ENCODE peak calls at places on chromosomes 11 and 22, in five cellular contexts. V, S, H, K and E are unnamed samples.

GRCh38 chr22:22094514-22094913 is 111.9 kb upstream of the TOP3B start:
- DNase-seq in H (no peak), S (no peak), K (no peak), V (no peak), E (no peak)

GRCh38 chr11:134276396-134277175 is 407 bp downstream of the GLB1L3 start:
- DNase-seq in V (no peak), H (no peak), K (peak; percentile 4), S (no peak), E (no peak)

GRCh38 chr11:20000393-20001134 is 159.7 kb downstream of the DBX1 start:
- DNase-seq in H (no peak), S (no peak), V (no peak), K (no peak), E (no peak)

GRCh38 chr22:46604306-46604690 is 15.9 kb upstream of the GRAMD4 start:
- DNase-seq in S (peak; percentile 30), K (peak; percentile 95), V (no peak), H (no peak), E (peak; percentile 78)

GRCh38 chr11:70806461-70807194 is 408.3 kb downstream of the CTTN start:
- DNase-seq in K (no peak), H (no peak), S (no peak), V (no peak), E (no peak)

GRCh38 chr11:114091791-114092397 is 32.4 kb downstream of the ZBTB16 start:
- DNase-seq in S (no peak), V (peak; percentile 63), H (no peak), K (no peak), E (no peak)

GRCh38 chr11:44149651-44150050 is 54.2 kb downstream of the EXT2 start:
- DNase-seq in K (no peak), V (no peak), S (no peak), H (no peak), E (no peak)

GRCh38 chr22:29756341-29756740 is 10.5 kb downstream of the ZMAT5 start:
- DNase-seq in S (no peak), V (no peak), H (no peak), K (no peak), E (no peak)

GRCh38 chr22:44667276-44667675 is 34.7 kb upstream of the PRR5 start:
- DNase-seq in V (peak; percentile 51), H (no peak), S (no peak), K (no peak), E (no peak)

GRCh38 chr22:49820984-49821383 is 6.7 kb downstream of the BRD1 start:
- DNase-seq in V (no peak), K (no peak), S (no peak), H (no peak), E (no peak)

GRCh38 chr22:42803454-42803853 is 53.6 kb downstream of the ARFGAP3 start:
- DNase-seq in K (no peak), S (no peak), V (peak; percentile 37), H (no peak), E (no peak)

GRCh38 chr22:23742505-23743264 is 8.2 kb downstream of the ZNF70 start:
- DNase-seq in V (no peak), S (no peak), K (no peak), H (no peak), E (no peak)

GRCh38 chr11:14619580-14619979 is 24.0 kb upstream of the PDE3B start:
- DNase-seq in S (no peak), K (no peak), H (no peak), V (no peak), E (no peak)

GRCh38 chr11:8867856-8868705 is 42.9 kb upstream of the AKIP1 start:
- DNase-seq in S (no peak), H (no peak), V (no peak), K (no peak), E (no peak)

GRCh38 chr11:78188809-78189724 is at the start of gene USP35:
- DNase-seq in K (peak; percentile 21), H (no peak), S (no peak), V (peak; percentile 62), E (no peak)

GRCh38 chr11:44028401-44028800 is 19.4 kb upstream of the ACCSL start:
- DNase-seq in V (no peak), K (no peak), H (no peak), S (no peak), E (no peak)

GRCh38 chr22:22941831-22942510 is 54.4 kb downstream of the IGLL5 start:
- DNase-seq in V (no peak), S (no peak), H (no peak), K (peak; percentile 7), E (no peak)

GRCh38 chr22:35258144-35258988 is 1.1 kb downstream of the HMGXB4 start:
- DNase-seq in S (peak; percentile 20), K (no peak), V (no peak), H (no peak), E (no peak)

GRCh38 chr11:26976389-26976788 is 17.5 kb upstream of the FIBIN start:
- DNase-seq in S (no peak), V (no peak), K (no peak), H (no peak), E (no peak)

GRCh38 chr11:92867913-92868619 is 101.4 kb upstream of the MTNR1B start:
- DNase-seq in K (no peak), H (no peak), V (no peak), S (no peak), E (no peak)

GRCh38 chr11:8242480-8243280 is 21.0 kb downstream of the LMO1 start:
- DNase-seq in S (no peak), K (no peak), H (no peak), V (no peak), E (no peak)

GRCh38 chr22:42808516-42808915 is 48.6 kb downstream of the ARFGAP3 start:
- DNase-seq in H (no peak), V (no peak), K (no peak), S (no peak), E (no peak)

GRCh38 chr11:116072776-116073175 is 568.6 kb upstream of the CADM1 start:
- DNase-seq in K (peak; percentile 5), S (no peak), V (no peak), H (no peak), E (no peak)

GRCh38 chr11:65478411-65479183 is 20.2 kb upstream of the MALAT1 start:
- DNase-seq in V (peak; percentile 89), H (no peak), K (no peak), S (peak; percentile 66), E (no peak)

GRCh38 chr22:17855891-17856290 is 81.6 kb upstream of the BID start:
- DNase-seq in H (no peak), S (no peak), V (no peak), K (no peak), E (no peak)

GRCh38 chr11:103528596-103528995 is 419.4 kb downstream of the DYNC2H1 start:
- DNase-seq in K (no peak), S (no peak), H (no peak), V (no peak), E (no peak)

GRCh38 chr11:1750481-1750839 is at the start of gene IFITM10:
- DNase-seq in H (no peak), V (no peak), S (peak; percentile 59), K (no peak), E (no peak)

GRCh38 chr11:78583889-78584288 is 9.2 kb upstream of the NARS2 start:
- DNase-seq in S (no peak), V (no peak), K (no peak), H (no peak), E (no peak)

GRCh38 chr11:102757823-102758549 is 22.4 kb downstream of the MMP10 start:
- DNase-seq in K (no peak), S (no peak), V (no peak), H (no peak), E (no peak)

GRCh38 chr11:124961972-124962609 is 8.1 kb downstream of the CCDC15 start:
- DNase-seq in K (peak; percentile 24), S (no peak), H (peak; percentile 78), V (no peak), E (no peak)

GRCh38 chr11:37504066-37504611 is 906.1 kb upstream of the RAG2 start:
- DNase-seq in S (no peak), V (no peak), H (peak; percentile 5), K (no peak), E (no peak)
- H3K4me1 ChIP-seq in S (peaks cover 3% of the 10 kb centered on the region), V (no peaks in the 10 kb centered on the region), H (no peaks in the 10 kb centered on the region), K (no peaks in the 10 kb centered on the region), E (no peaks in the 10 kb centered on the region)

GRCh38 chr11:4167758-4168157 is 73.2 kb downstream of the RRM1 start:
- DNase-seq in H (no peak), V (no peak), K (no peak), S (no peak), E (no peak)

GRCh38 chr11:4167292-4167691 is 72.7 kb downstream of the RRM1 start:
- DNase-seq in S (no peak), H (no peak), V (no peak), K (no peak), E (no peak)

GRCh38 chr11:4161305-4161704 is 66.7 kb downstream of the RRM1 start:
- DNase-seq in H (no peak), S (no peak), V (no peak), K (no peak), E (no peak)

DNA sequence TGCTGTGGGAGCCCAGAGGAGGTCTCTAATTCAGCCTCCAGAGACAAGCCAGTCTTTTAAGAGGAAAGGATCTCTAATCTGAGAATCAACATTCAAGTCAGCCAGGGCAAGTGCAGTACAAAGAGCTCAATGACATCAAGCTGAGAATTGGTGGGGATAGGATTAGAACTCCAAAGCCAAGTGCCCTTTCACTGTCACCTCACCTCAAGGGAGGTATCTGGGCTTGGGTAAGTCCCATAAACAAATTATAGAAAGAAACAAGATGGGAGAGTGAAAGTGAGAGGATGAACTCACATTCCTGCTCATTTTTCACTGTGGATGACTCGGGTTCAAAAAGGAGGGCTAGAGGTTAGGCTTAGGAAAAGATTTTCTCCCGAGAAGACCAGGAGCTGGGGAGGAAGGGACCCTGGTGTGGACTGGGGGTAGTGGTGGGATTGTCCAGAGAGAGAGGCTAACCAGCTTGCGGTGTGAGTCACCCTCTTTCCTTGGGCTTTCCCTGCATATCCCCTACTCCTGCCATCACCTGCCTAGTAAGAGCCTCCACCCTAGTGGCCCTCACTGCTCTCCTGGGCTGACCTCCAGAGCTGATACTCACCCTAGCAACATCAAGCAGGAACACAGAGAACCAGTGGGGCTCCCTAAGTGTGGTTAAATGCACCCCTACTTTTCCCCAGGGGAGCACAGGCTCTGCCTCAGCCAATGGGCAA is 70.4 kb downstream of the RRM1 start:
- DNase-seq in H (no peak), S (no peak), V (no peak), K (no peak), E (no peak)
- H3K4me3 ChIP-seq in H (no peak overlapping the region), S (no peak overlapping the region), V (no peak overlapping the region), K (no peak overlapping the region), E (no peak overlapping the region)

GRCh38 chr11:111720801-111721494 is 45.2 kb downstream of the PPP2R1B start:
- DNase-seq in H (no peak), V (no peak), S (no peak), K (no peak), E (no peak)

GRCh38 chr11:111725621-111726020 is 40.6 kb downstream of the PPP2R1B start:
- DNase-seq in S (no peak), V (no peak), H (no peak), K (no peak), E (no peak)

GRCh38 chr11:111726301-111726713 is 39.9 kb downstream of the PPP2R1B start:
- DNase-seq in H (no peak), K (no peak), V (no peak), S (no peak), E (no peak)

GRCh38 chr11:111724615-111725129 is 41.5 kb downstream of the PPP2R1B start:
- DNase-seq in S (no peak), H (no peak), V (no peak), K (no peak), E (no peak)

GRCh38 chr11:111723595-111723994 is 42.6 kb downstream of the PPP2R1B start:
- DNase-seq in V (no peak), K (no peak), H (no peak), S (no peak), E (no peak)
- H3K36me3 ChIP-seq in V (peaks cover 78% of the 10 kb centered on the region), K (peaks cover 88% of the 10 kb centered on the region), H (peaks cover 26% of the 10 kb centered on the region), S (no peaks in the 10 kb centered on the region), E (peaks cover 70% of the 10 kb centered on the region)

GRCh38 chr22:20517841-20518592 is 10.6 kb downstream of the MED15 start:
- DNase-seq in V (no peak), H (no peak), K (no peak), S (no peak), E (no peak)
- H3K4me1 ChIP-seq in V (peaks cover 38% of the 10 kb centered on the region), H (peaks cover under 1% of the 10 kb centered on the region), K (peaks cover 7% of the 10 kb centered on the region), S (peaks cover 41% of the 10 kb centered on the region), E (peaks cover 68% of the 10 kb centered on the region)